ENCODE peak calls at places on chromosomes 16 and 17, in four cellular contexts. E is left lobe of liver, Q is GM13977, G is aorta. O is an unnamed sample.

GRCh38 chr16:12219992-12220391 is 243.5 kb downstream of the SNX29 start:
- DNase-seq in E (no peak), G (no peak), Q (no peak), O (no peak)

GRCh38 chr16:4514606-4515005 is 24.0 kb downstream of the CDIP1 start:
- DNase-seq in G (peak; percentile 49), E (no peak), Q (no peak), O (no peak)

GRCh38 chr17:18949566-18949965 is 2.4 kb upstream of the SLC5A10 start:
- DNase-seq in E (no peak), G (no peak), Q (no peak), O (no peak)

GRCh38 chr16:9050102-9050830 is 41.2 kb upstream of the HAPSTR1 start:
- DNase-seq in G (no peak), Q (no peak), E (no peak), O (no peak)

GRCh38 chr17:1713878-1714487 is 3.8 kb upstream of the TLCD2 start:
- DNase-seq in Q (no peak), E (peak; percentile 54), G (peak; percentile 48), O (no peak)

GRCh38 chr17:57671546-57672204 is 73.4 kb downstream of the CCDC182 start:
- DNase-seq in E (peak; percentile 65), Q (peak; percentile 89), G (peak; percentile 82), O (no peak)

GRCh38 chr16:67801889-67802288 is 4.5 kb downstream of the RANBP10 start:
- DNase-seq in Q (no peak), G (no peak), E (no peak), O (no peak)

GRCh38 chr17:80650751-80651173 is 106.1 kb downstream of the RPTOR start:
- DNase-seq in G (no peak), Q (no peak), E (no peak), O (no peak)

GRCh38 chr17:35022536-35023063 is 40.9 kb downstream of the RFFL start:
- DNase-seq in E (peak; percentile 68), G (peak; percentile 91), Q (peak; percentile 46), O (no peak)

GRCh38 chr17:13520899-13521572 is 80.7 kb downstream of the HS3ST3A1 start:
- DNase-seq in Q (no peak), E (no peak), G (no peak), O (no peak)

GRCh38 chr16:4505356-4506153 is 29.4 kb downstream of the HMOX2 start:
- DNase-seq in E (no peak), Q (peak; percentile 77), G (peak; percentile 59), O (no peak)

GRCh38 chr16:29717113-29717512 is 28.7 kb downstream of the C16orf54 start:
- DNase-seq in Q (no peak), G (peak; percentile 6), E (no peak), O (no peak)